ENCODE peak calls at places on chromosomes 6 and 20, in four cellular contexts. G is IMR-90, V is H9, Q is H1. P is an unnamed sample.

GRCh38 chr6:123434186-123434585 is 202.6 kb downstream of the TRDN start:
- DNase-seq in G (no peak), V (no peak), Q (no peak), P (no peak)

GRCh38 chr6:2498224-2498623 is 252.5 kb downstream of the MYLK4 start:
- DNase-seq in G (no peak), V (no peak), Q (no peak), P (no peak)

GRCh38 chr6:139698526-139699182 is 324.2 kb upstream of the CITED2 start:
- DNase-seq in G (no peak), V (no peak), Q (no peak), P (no peak)

GRCh38 chr6:14000901-14001300 is 76.1 kb downstream of the RNF182 start:
- DNase-seq in G (peak), V (no peak), Q (no peak), P (no peak)

GRCh38 chr6:139925894-139926641 is 551.6 kb upstream of the CITED2 start:
- DNase-seq in G (peak), V (no peak), Q (no peak), P (no peak)

GRCh38 chr20:47258745-47259695 is 97.5 kb downstream of the ZMYND8 start:
- DNase-seq in G (peak), V (no peak), Q (no peak), P (no peak)

GRCh38 chr20:60764328-60764727 is 487.7 kb upstream of the CDH4 start:
- DNase-seq in G (no peak), V (no peak), Q (no peak), P (no peak)

GRCh38 chr6:170046786-170047626 is 243.9 kb downstream of the DLL1 start:
- DNase-seq in G (no peak), V (no peak), Q (no peak), P (no peak)

GRCh38 chr6:52735071-52735470 is 28.2 kb downstream of the GSTA2 start:
- DNase-seq in G (no peak), V (no peak), Q (no peak), P (no peak)

GRCh38 chr6:36547646-36548400 is 544 bp upstream of the STK38 start:
- DNase-seq in G (no peak), V (peak), Q (no peak), P (no peak)

GRCh38 chr6:116034327-116034726 is 26.4 kb downstream of the FRK start:
- DNase-seq in G (peak), V (no peak), Q (no peak), P (no peak)

GRCh38 chr6:163900570-163900969 is 486.1 kb downstream of the QKI start:
- DNase-seq in G (peak), V (no peak), Q (no peak), P (no peak)

GRCh38 chr6:53492860-53493634 is 51.9 kb downstream of the GCLC start:
- DNase-seq in G (peak), V (peak), Q (no peak), P (peak)

GRCh38 chr6:15947923-15948322 is 181.0 kb upstream of the MYLIP start:
- DNase-seq in G (no peak), V (no peak), Q (no peak), P (no peak)

GRCh38 chr6:37059344-37060194 is 54.1 kb downstream of the FGD2 start:
- DNase-seq in G (peak), V (peak), Q (no peak), P (peak)

GRCh38 chr20:1469925-1470571 is 3.4 kb upstream of the NSFL1C start:
- DNase-seq in G (peak), V (peak), Q (peak), P (peak)

GRCh38 chr6:18207438-18207837 is 52.2 kb downstream of the KDM1B start:
- DNase-seq in G (no peak), V (no peak), Q (no peak), P (no peak)

GRCh38 chr6:7451321-7451720 is 61.7 kb downstream of the RIOK1 start:
- DNase-seq in G (no peak), V (no peak), Q (no peak), P (no peak)

GRCh38 chr6:13012977-13013680 is 296.6 kb downstream of the PHACTR1 start:
- DNase-seq in G (no peak), V (peak), Q (peak), P (peak)

GRCh38 chr6:163354779-163355431 is 59.6 kb upstream of the QKI start:
- DNase-seq in G (peak), V (no peak), Q (no peak), P (no peak)

GRCh38 chr20:33561981-33562601 is 72.2 kb downstream of the CBFA2T2 start:
- DNase-seq in G (peak), V (peak), Q (no peak), P (peak)

GRCh38 chr6:35642471-35643161 is 46.1 kb downstream of the FKBP5 start:
- DNase-seq in G (peak), V (no peak), Q (no peak), P (no peak)

GRCh38 chr6:7042056-7042653 is 65.6 kb upstream of the RREB1 start:
- DNase-seq in G (no peak), V (no peak), Q (no peak), P (peak)

GRCh38 chr6:32089082-32089828 is 19.9 kb downstream of the TNXB start:
- DNase-seq in G (no peak), V (no peak), Q (no peak), P (no peak)

GRCh38 chr6:56927538-56928453 is 27.1 kb upstream of the BEND6 start:
- DNase-seq in G (peak), V (peak), Q (no peak), P (peak)

GRCh38 chr6:111714403-111715270 is 109.0 kb upstream of the TRAF3IP2 start:
- DNase-seq in G (no peak), V (no peak), Q (no peak), P (no peak)

GRCh38 chr6:111713196-111713705 is 107.6 kb upstream of the TRAF3IP2 start:
- DNase-seq in G (no peak), V (no peak), Q (no peak), P (no peak)

GRCh38 chr6:111716325-111716724 is 110.6 kb upstream of the TRAF3IP2 start:
- DNase-seq in G (no peak), V (no peak), Q (no peak), P (no peak)

GRCh38 chr6:111713811-111714210 is 108.1 kb upstream of the TRAF3IP2 start:
- DNase-seq in G (no peak), V (no peak), Q (no peak), P (no peak)

GRCh38 chr6:111715321-111715720 is 109.6 kb upstream of the TRAF3IP2 start:
- DNase-seq in G (no peak), V (no peak), Q (no peak), P (no peak)
- H4K5ac ChIP-seq in G (no peak), V (no peak), Q (no peak), P (no peak)

GRCh38 chr6:41519748-41520699 is 26.2 kb upstream of the FOXP4 start:
- DNase-seq in G (no peak), V (no peak), Q (no peak), P (peak)
- H3K27ac ChIP-seq in G (no peak), V (no peak), Q (no peak), P (no peak)

GRCh38 chr6:73951186-73951585 is 255.2 kb downstream of the CD109 start:
- DNase-seq in G (peak), V (no peak), Q (no peak), P (no peak)
- H4K5ac ChIP-seq in G (no peak), V (no peak), Q (no peak), P (no peak)

GRCh38 chr6:27139753-27140522 is 107.6 kb upstream of the PRSS16 start:
- DNase-seq in G (peak), V (no peak), Q (no peak), P (peak)
- H3K27ac ChIP-seq in G (peak), V (peak), Q (peak), P (peak)

GRCh38 chr20:63735859-63736718 is at the start of gene LIME1:
- DNase-seq in G (no peak), V (peak), Q (no peak), P (no peak)
- H4K5ac ChIP-seq in G (no peak), V (no peak), Q (no peak), P (no peak)